ENCODE peak calls at places on chromosomes 4 and X, in eight cellular contexts. One of them, this sample, is unnamed.

GRCh38 chr4:93313207-93313606 is 515.3 kb upstream of the ATOH1 start:
- DNase-seq in central memory CD8-positive, alpha-beta T cell: no peak
- DNase-seq in uterus: no peak
- DNase-seq in stimulated activated naive CD4-positive, alpha-beta T cell treated with Interleukin-2 at 50 U/mL for 16 hours: no peak
- DNase-seq in activated T-cell treated with anti-CD3 and anti-CD28 coated beads for 24 hours: no peak
- DNase-seq in NCI-H510A treated with DMSO at 0.1 percent for 48 hours: no peak
- DNase-seq in bronchial epithelial cell: peak; percentile 73
- DNase-seq in putamen: no peak
- DNase-seq in this sample: no peak

GRCh38 chr4:184757810-184758209 is 23.9 kb upstream of the CENPU start:
- DNase-seq in activated T-cell treated with anti-CD3 and anti-CD28 coated beads for 24 hours: no peak
- DNase-seq in stimulated activated naive CD4-positive, alpha-beta T cell treated with Interleukin-2 at 50 U/mL for 16 hours: no peak
- DNase-seq in central memory CD8-positive, alpha-beta T cell: no peak
- DNase-seq in bronchial epithelial cell: no peak
- DNase-seq in uterus: peak; percentile 67
- DNase-seq in putamen: no peak
- DNase-seq in NCI-H510A treated with DMSO at 0.1 percent for 48 hours: no peak
- DNase-seq in this sample: no peak

GRCh38 chr4:108224628-108225053 is 55.9 kb upstream of the LEF1 start:
- DNase-seq in NCI-H510A treated with DMSO at 0.1 percent for 48 hours: peak; percentile 7
- DNase-seq in central memory CD8-positive, alpha-beta T cell: no peak
- DNase-seq in uterus: no peak
- DNase-seq in activated T-cell treated with anti-CD3 and anti-CD28 coated beads for 24 hours: no peak
- DNase-seq in putamen: no peak
- DNase-seq in bronchial epithelial cell: no peak
- DNase-seq in stimulated activated naive CD4-positive, alpha-beta T cell treated with Interleukin-2 at 50 U/mL for 16 hours: no peak
- DNase-seq in this sample: no peak

GRCh38 chr4:17324431-17324830 is 187.5 kb downstream of the QDPR start:
- DNase-seq in bronchial epithelial cell: no peak
- DNase-seq in activated T-cell treated with anti-CD3 and anti-CD28 coated beads for 24 hours: peak; percentile 29
- DNase-seq in central memory CD8-positive, alpha-beta T cell: no peak
- DNase-seq in NCI-H510A treated with DMSO at 0.1 percent for 48 hours: no peak
- DNase-seq in uterus: peak; percentile 68
- DNase-seq in stimulated activated naive CD4-positive, alpha-beta T cell treated with Interleukin-2 at 50 U/mL for 16 hours: peak; percentile 31
- DNase-seq in putamen: peak; percentile 80
- DNase-seq in this sample: no peak

GRCh38 chr4:145061325-145061920 is 36.6 kb downstream of the ANAPC10 start:
- DNase-seq in central memory CD8-positive, alpha-beta T cell: no peak
- DNase-seq in stimulated activated naive CD4-positive, alpha-beta T cell treated with Interleukin-2 at 50 U/mL for 16 hours: no peak
- DNase-seq in bronchial epithelial cell: peak; percentile 58
- DNase-seq in uterus: no peak
- DNase-seq in NCI-H510A treated with DMSO at 0.1 percent for 48 hours: peak; percentile 68
- DNase-seq in putamen: peak; percentile 19
- DNase-seq in activated T-cell treated with anti-CD3 and anti-CD28 coated beads for 24 hours: no peak
- DNase-seq in this sample: no peak

GRCh38 chr4:60744767-60745166 is 455.4 kb upstream of the ADGRL3 start:
- DNase-seq in uterus: no peak
- DNase-seq in activated T-cell treated with anti-CD3 and anti-CD28 coated beads for 24 hours: no peak
- DNase-seq in central memory CD8-positive, alpha-beta T cell: no peak
- DNase-seq in putamen: no peak
- DNase-seq in stimulated activated naive CD4-positive, alpha-beta T cell treated with Interleukin-2 at 50 U/mL for 16 hours: no peak
- DNase-seq in NCI-H510A treated with DMSO at 0.1 percent for 48 hours: no peak
- DNase-seq in bronchial epithelial cell: peak; percentile 13
- DNase-seq in this sample: no peak

GRCh38 chrX:46125139-46125538 is 420.1 kb downstream of the ZNF674 start:
- DNase-seq in NCI-H510A treated with DMSO at 0.1 percent for 48 hours: no peak
- DNase-seq in putamen: no peak
- DNase-seq in central memory CD8-positive, alpha-beta T cell: no peak
- DNase-seq in stimulated activated naive CD4-positive, alpha-beta T cell treated with Interleukin-2 at 50 U/mL for 16 hours: no peak
- DNase-seq in bronchial epithelial cell: no peak
- DNase-seq in uterus: no peak
- DNase-seq in activated T-cell treated with anti-CD3 and anti-CD28 coated beads for 24 hours: no peak
- DNase-seq in this sample: no peak

GRCh38 chr4:17236686-17237085 is 275.2 kb downstream of the QDPR start:
- DNase-seq in central memory CD8-positive, alpha-beta T cell: no peak
- DNase-seq in uterus: no peak
- DNase-seq in NCI-H510A treated with DMSO at 0.1 percent for 48 hours: no peak
- DNase-seq in stimulated activated naive CD4-positive, alpha-beta T cell treated with Interleukin-2 at 50 U/mL for 16 hours: no peak
- DNase-seq in bronchial epithelial cell: no peak
- DNase-seq in activated T-cell treated with anti-CD3 and anti-CD28 coated beads for 24 hours: no peak
- DNase-seq in putamen: no peak
- DNase-seq in this sample: no peak

GRCh38 chrX:116436358-116436816 is at the start of gene SLC6A14:
- DNase-seq in stimulated activated naive CD4-positive, alpha-beta T cell treated with Interleukin-2 at 50 U/mL for 16 hours: no peak
- DNase-seq in putamen: no peak
- DNase-seq in NCI-H510A treated with DMSO at 0.1 percent for 48 hours: peak; percentile 62
- DNase-seq in activated T-cell treated with anti-CD3 and anti-CD28 coated beads for 24 hours: no peak
- DNase-seq in bronchial epithelial cell: peak; percentile 62
- DNase-seq in central memory CD8-positive, alpha-beta T cell: no peak
- DNase-seq in uterus: no peak
- DNase-seq in this sample: no peak

GRCh38 chr4:1713003-1713397 is 881 bp upstream of the SLBP start:
- DNase-seq in bronchial epithelial cell: peak; percentile 35
- DNase-seq in NCI-H510A treated with DMSO at 0.1 percent for 48 hours: no peak
- DNase-seq in central memory CD8-positive, alpha-beta T cell: no peak
- DNase-seq in putamen: no peak
- DNase-seq in uterus: no peak
- DNase-seq in activated T-cell treated with anti-CD3 and anti-CD28 coated beads for 24 hours: no peak
- DNase-seq in stimulated activated naive CD4-positive, alpha-beta T cell treated with Interleukin-2 at 50 U/mL for 16 hours: no peak
- DNase-seq in this sample: no peak

GRCh38 chr4:47720787-47721186 is 117.1 kb downstream of the CORIN start:
- DNase-seq in uterus: no peak
- DNase-seq in stimulated activated naive CD4-positive, alpha-beta T cell treated with Interleukin-2 at 50 U/mL for 16 hours: no peak
- DNase-seq in bronchial epithelial cell: no peak
- DNase-seq in NCI-H510A treated with DMSO at 0.1 percent for 48 hours: no peak
- DNase-seq in central memory CD8-positive, alpha-beta T cell: no peak
- DNase-seq in putamen: no peak
- DNase-seq in activated T-cell treated with anti-CD3 and anti-CD28 coated beads for 24 hours: no peak
- DNase-seq in this sample: no peak

GRCh38 chr4:139639654-139640053 is 26.0 kb upstream of the MGST2 start:
- DNase-seq in stimulated activated naive CD4-positive, alpha-beta T cell treated with Interleukin-2 at 50 U/mL for 16 hours: no peak
- DNase-seq in uterus: no peak
- DNase-seq in activated T-cell treated with anti-CD3 and anti-CD28 coated beads for 24 hours: no peak
- DNase-seq in central memory CD8-positive, alpha-beta T cell: no peak
- DNase-seq in putamen: no peak
- DNase-seq in NCI-H510A treated with DMSO at 0.1 percent for 48 hours: no peak
- DNase-seq in bronchial epithelial cell: no peak
- DNase-seq in this sample: no peak

GRCh38 chrX:12921886-12922599 is 15.6 kb downstream of the TLR8 start:
- DNase-seq in bronchial epithelial cell: no peak
- DNase-seq in stimulated activated naive CD4-positive, alpha-beta T cell treated with Interleukin-2 at 50 U/mL for 16 hours: no peak
- DNase-seq in putamen: no peak
- DNase-seq in uterus: no peak
- DNase-seq in NCI-H510A treated with DMSO at 0.1 percent for 48 hours: no peak
- DNase-seq in activated T-cell treated with anti-CD3 and anti-CD28 coated beads for 24 hours: no peak
- DNase-seq in central memory CD8-positive, alpha-beta T cell: no peak
- DNase-seq in this sample: no peak

GRCh38 chrX:30620125-30620524 is 33.1 kb upstream of the GK start:
- DNase-seq in putamen: no peak
- DNase-seq in activated T-cell treated with anti-CD3 and anti-CD28 coated beads for 24 hours: no peak
- DNase-seq in central memory CD8-positive, alpha-beta T cell: no peak
- DNase-seq in uterus: no peak
- DNase-seq in NCI-H510A treated with DMSO at 0.1 percent for 48 hours: no peak
- DNase-seq in bronchial epithelial cell: no peak
- DNase-seq in stimulated activated naive CD4-positive, alpha-beta T cell treated with Interleukin-2 at 50 U/mL for 16 hours: no peak
- DNase-seq in this sample: no peak

GRCh38 chrX:111041018-111041462 is 55.0 kb upstream of the PAK3 start:
- DNase-seq in uterus: no peak
- DNase-seq in central memory CD8-positive, alpha-beta T cell: no peak
- DNase-seq in NCI-H510A treated with DMSO at 0.1 percent for 48 hours: no peak
- DNase-seq in stimulated activated naive CD4-positive, alpha-beta T cell treated with Interleukin-2 at 50 U/mL for 16 hours: no peak
- DNase-seq in activated T-cell treated with anti-CD3 and anti-CD28 coated beads for 24 hours: no peak
- DNase-seq in bronchial epithelial cell: peak; percentile 91
- DNase-seq in putamen: no peak
- DNase-seq in this sample: no peak

GRCh38 chr4:60216752-60217151 is 983.4 kb upstream of the ADGRL3 start:
- DNase-seq in stimulated activated naive CD4-positive, alpha-beta T cell treated with Interleukin-2 at 50 U/mL for 16 hours: no peak
- DNase-seq in central memory CD8-positive, alpha-beta T cell: no peak
- DNase-seq in NCI-H510A treated with DMSO at 0.1 percent for 48 hours: no peak
- DNase-seq in uterus: no peak
- DNase-seq in activated T-cell treated with anti-CD3 and anti-CD28 coated beads for 24 hours: no peak
- DNase-seq in bronchial epithelial cell: peak; percentile 76
- DNase-seq in putamen: no peak
- DNase-seq in this sample: no peak

GRCh38 chrX:130330706-130331105 is 9.0 kb upstream of the SLC25A14 start:
- DNase-seq in bronchial epithelial cell: peak; percentile 28
- DNase-seq in central memory CD8-positive, alpha-beta T cell: no peak
- DNase-seq in activated T-cell treated with anti-CD3 and anti-CD28 coated beads for 24 hours: no peak
- DNase-seq in NCI-H510A treated with DMSO at 0.1 percent for 48 hours: peak; percentile 54
- DNase-seq in stimulated activated naive CD4-positive, alpha-beta T cell treated with Interleukin-2 at 50 U/mL for 16 hours: peak; percentile 10
- DNase-seq in putamen: no peak
- DNase-seq in uterus: no peak
- DNase-seq in this sample: no peak

GRCh38 chr4:46389301-46389761 is 597 bp downstream of the GABRA2 start:
- DNase-seq in bronchial epithelial cell: no peak
- DNase-seq in uterus: no peak
- DNase-seq in activated T-cell treated with anti-CD3 and anti-CD28 coated beads for 24 hours: no peak
- DNase-seq in NCI-H510A treated with DMSO at 0.1 percent for 48 hours: peak; percentile 36
- DNase-seq in stimulated activated naive CD4-positive, alpha-beta T cell treated with Interleukin-2 at 50 U/mL for 16 hours: no peak
- DNase-seq in putamen: no peak
- DNase-seq in central memory CD8-positive, alpha-beta T cell: no peak
- DNase-seq in this sample: no peak

GRCh38 chr4:126986828-126987227 is 645.9 kb upstream of the INTU start:
- DNase-seq in activated T-cell treated with anti-CD3 and anti-CD28 coated beads for 24 hours: no peak
- DNase-seq in central memory CD8-positive, alpha-beta T cell: no peak
- DNase-seq in stimulated activated naive CD4-positive, alpha-beta T cell treated with Interleukin-2 at 50 U/mL for 16 hours: no peak
- DNase-seq in uterus: no peak
- DNase-seq in bronchial epithelial cell: peak; percentile 77
- DNase-seq in NCI-H510A treated with DMSO at 0.1 percent for 48 hours: no peak
- DNase-seq in putamen: no peak
- DNase-seq in this sample: no peak

GRCh38 chr4:37666625-37667071 is 19.5 kb downstream of the RELL1 start:
- DNase-seq in stimulated activated naive CD4-positive, alpha-beta T cell treated with Interleukin-2 at 50 U/mL for 16 hours: no peak
- DNase-seq in activated T-cell treated with anti-CD3 and anti-CD28 coated beads for 24 hours: no peak
- DNase-seq in NCI-H510A treated with DMSO at 0.1 percent for 48 hours: no peak
- DNase-seq in central memory CD8-positive, alpha-beta T cell: no peak
- DNase-seq in putamen: no peak
- DNase-seq in uterus: peak; percentile 65
- DNase-seq in bronchial epithelial cell: peak; percentile 98
- DNase-seq in this sample: no peak

GRCh38 chrX:43716696-43717095 is 60.6 kb downstream of the MAOA start:
- DNase-seq in uterus: no peak
- DNase-seq in bronchial epithelial cell: peak; percentile 62
- DNase-seq in central memory CD8-positive, alpha-beta T cell: no peak
- DNase-seq in activated T-cell treated with anti-CD3 and anti-CD28 coated beads for 24 hours: no peak
- DNase-seq in stimulated activated naive CD4-positive, alpha-beta T cell treated with Interleukin-2 at 50 U/mL for 16 hours: no peak
- DNase-seq in NCI-H510A treated with DMSO at 0.1 percent for 48 hours: no peak
- DNase-seq in putamen: no peak
- DNase-seq in this sample: no peak

GRCh38 chr4:38255572-38255971 is 295.4 kb downstream of the PTTG2 start:
- DNase-seq in NCI-H510A treated with DMSO at 0.1 percent for 48 hours: no peak
- DNase-seq in bronchial epithelial cell: no peak
- DNase-seq in uterus: no peak
- DNase-seq in putamen: no peak
- DNase-seq in activated T-cell treated with anti-CD3 and anti-CD28 coated beads for 24 hours: no peak
- DNase-seq in stimulated activated naive CD4-positive, alpha-beta T cell treated with Interleukin-2 at 50 U/mL for 16 hours: no peak
- DNase-seq in central memory CD8-positive, alpha-beta T cell: no peak
- DNase-seq in this sample: no peak

GRCh38 chr4:187576751-187577150 is 418.8 kb upstream of the ZFP42 start:
- DNase-seq in central memory CD8-positive, alpha-beta T cell: no peak
- DNase-seq in stimulated activated naive CD4-positive, alpha-beta T cell treated with Interleukin-2 at 50 U/mL for 16 hours: no peak
- DNase-seq in activated T-cell treated with anti-CD3 and anti-CD28 coated beads for 24 hours: no peak
- DNase-seq in bronchial epithelial cell: no peak
- DNase-seq in uterus: no peak
- DNase-seq in putamen: no peak
- DNase-seq in NCI-H510A treated with DMSO at 0.1 percent for 48 hours: no peak
- DNase-seq in this sample: no peak

GRCh38 chr4:53498712-53499111 is 92.6 kb downstream of the LNX1 start:
- DNase-seq in putamen: no peak
- DNase-seq in uterus: no peak
- DNase-seq in NCI-H510A treated with DMSO at 0.1 percent for 48 hours: no peak
- DNase-seq in central memory CD8-positive, alpha-beta T cell: no peak
- DNase-seq in bronchial epithelial cell: no peak
- DNase-seq in stimulated activated naive CD4-positive, alpha-beta T cell treated with Interleukin-2 at 50 U/mL for 16 hours: no peak
- DNase-seq in activated T-cell treated with anti-CD3 and anti-CD28 coated beads for 24 hours: no peak
- DNase-seq in this sample: no peak

GRCh38 chr4:175946472-175947116 is 119.0 kb upstream of the WDR17 start:
- DNase-seq in activated T-cell treated with anti-CD3 and anti-CD28 coated beads for 24 hours: no peak
- DNase-seq in putamen: no peak
- DNase-seq in central memory CD8-positive, alpha-beta T cell: no peak
- DNase-seq in bronchial epithelial cell: no peak
- DNase-seq in uterus: no peak
- DNase-seq in stimulated activated naive CD4-positive, alpha-beta T cell treated with Interleukin-2 at 50 U/mL for 16 hours: no peak
- DNase-seq in NCI-H510A treated with DMSO at 0.1 percent for 48 hours: no peak
- DNase-seq in this sample: no peak

GRCh38 chrX:115531818-115532403 is 29.1 kb upstream of the PLS3 start:
- DNase-seq in NCI-H510A treated with DMSO at 0.1 percent for 48 hours: no peak
- DNase-seq in bronchial epithelial cell: peak; percentile 68
- DNase-seq in putamen: no peak
- DNase-seq in uterus: no peak
- DNase-seq in stimulated activated naive CD4-positive, alpha-beta T cell treated with Interleukin-2 at 50 U/mL for 16 hours: no peak
- DNase-seq in activated T-cell treated with anti-CD3 and anti-CD28 coated beads for 24 hours: no peak
- DNase-seq in central memory CD8-positive, alpha-beta T cell: no peak
- DNase-seq in this sample: no peak

GRCh38 chrX:152635941-152636340 is 1.8 kb upstream of the GABRQ start:
- DNase-seq in uterus: no peak
- DNase-seq in activated T-cell treated with anti-CD3 and anti-CD28 coated beads for 24 hours: no peak
- DNase-seq in putamen: no peak
- DNase-seq in stimulated activated naive CD4-positive, alpha-beta T cell treated with Interleukin-2 at 50 U/mL for 16 hours: no peak
- DNase-seq in NCI-H510A treated with DMSO at 0.1 percent for 48 hours: peak; percentile 42
- DNase-seq in central memory CD8-positive, alpha-beta T cell: no peak
- DNase-seq in bronchial epithelial cell: peak; percentile 48
- DNase-seq in this sample: no peak

GRCh38 chr4:93719552-93719951 is 109.0 kb upstream of the ATOH1 start:
- DNase-seq in NCI-H510A treated with DMSO at 0.1 percent for 48 hours: no peak
- DNase-seq in putamen: no peak
- DNase-seq in central memory CD8-positive, alpha-beta T cell: no peak
- DNase-seq in bronchial epithelial cell: peak; percentile 85
- DNase-seq in stimulated activated naive CD4-positive, alpha-beta T cell treated with Interleukin-2 at 50 U/mL for 16 hours: no peak
- DNase-seq in uterus: no peak
- DNase-seq in activated T-cell treated with anti-CD3 and anti-CD28 coated beads for 24 hours: no peak
- DNase-seq in this sample: no peak

GRCh38 chrX:112359906-112360305 is 277.3 kb upstream of the TRPC5 start:
- DNase-seq in uterus: no peak
- DNase-seq in NCI-H510A treated with DMSO at 0.1 percent for 48 hours: no peak
- DNase-seq in bronchial epithelial cell: no peak
- DNase-seq in stimulated activated naive CD4-positive, alpha-beta T cell treated with Interleukin-2 at 50 U/mL for 16 hours: no peak
- DNase-seq in putamen: no peak
- DNase-seq in central memory CD8-positive, alpha-beta T cell: no peak
- DNase-seq in activated T-cell treated with anti-CD3 and anti-CD28 coated beads for 24 hours: no peak
- DNase-seq in this sample: no peak

GRCh38 chr4:79652232-79652631 is 244.2 kb upstream of the GK2 start:
- DNase-seq in putamen: no peak
- DNase-seq in activated T-cell treated with anti-CD3 and anti-CD28 coated beads for 24 hours: no peak
- DNase-seq in bronchial epithelial cell: peak; percentile 78
- DNase-seq in central memory CD8-positive, alpha-beta T cell: no peak
- DNase-seq in stimulated activated naive CD4-positive, alpha-beta T cell treated with Interleukin-2 at 50 U/mL for 16 hours: no peak
- DNase-seq in uterus: no peak
- DNase-seq in NCI-H510A treated with DMSO at 0.1 percent for 48 hours: peak; percentile 49
- DNase-seq in this sample: no peak

GRCh38 chr4:157897971-157898370 is 274.9 kb downstream of the GASK1B start:
- DNase-seq in NCI-H510A treated with DMSO at 0.1 percent for 48 hours: no peak
- DNase-seq in stimulated activated naive CD4-positive, alpha-beta T cell treated with Interleukin-2 at 50 U/mL for 16 hours: no peak
- DNase-seq in putamen: peak; percentile 71
- DNase-seq in uterus: no peak
- DNase-seq in central memory CD8-positive, alpha-beta T cell: no peak
- DNase-seq in activated T-cell treated with anti-CD3 and anti-CD28 coated beads for 24 hours: no peak
- DNase-seq in bronchial epithelial cell: no peak
- DNase-seq in this sample: no peak

This sample was measured in sigmoid colon.